ENCODE peak calls at places on chromosomes 5 and 9, in six cellular contexts. Z is CD8-positive, alpha-beta T cell; K is substantia nigra; Y is aorta; R is MM.1S; O is CD8-positive, alpha-beta memory T cell. Q is an unnamed sample.

GRCh38 chr5:162154242-162154641 is 86.7 kb downstream of the GABRG2 start:
- DNase-seq in Y (no peak), O (no peak), Z (no peak), K (no peak), R (no peak), Q (no peak)

GRCh38 chr9:38343552-38343951 is 49.0 kb upstream of the ALDH1B1 start:
- DNase-seq in O (no peak), K (no peak), Y (no peak), R (no peak), Z (no peak), Q (no peak)

GRCh38 chr9:108521063-108521462 is 334.7 kb downstream of the ACTL7B start:
- DNase-seq in O (no peak), R (no peak), Z (no peak), K (no peak), Y (no peak), Q (no peak)

GRCh38 chr9:81879501-81879916 is 48.7 kb upstream of the SPATA31D4 start:
- DNase-seq in R (no peak), O (no peak), K (no peak), Y (no peak), Z (no peak), Q (no peak)

GRCh38 chr5:31346896-31347557 is 153.5 kb downstream of the CDH6 start:
- DNase-seq in R (no peak), K (no peak), Y (no peak), O (no peak), Z (no peak), Q (no peak)

GRCh38 chr5:150085191-150085912 is 1.0 kb downstream of the CSF1R start:
- DNase-seq in R (no peak), Z (no peak), K (no peak), Y (no peak), O (no peak), Q (no peak)

GRCh38 chr5:172420215-172420934 is 34.0 kb downstream of the SH3PXD2B start:
- DNase-seq in O (no peak), Z (no peak), K (peak), Y (peak), R (peak), Q (peak)

GRCh38 chr5:6875376-6875775 is 162.1 kb downstream of the TENT4A start:
- DNase-seq in R (no peak), Z (no peak), K (no peak), O (no peak), Y (no peak), Q (no peak)

GRCh38 chr5:122366501-122366900 is 54.5 kb downstream of the SNCAIP start:
- DNase-seq in R (no peak), K (no peak), Z (no peak), O (no peak), Y (no peak), Q (no peak)

GRCh38 chr5:96292582-96293247 is 140.3 kb downstream of the PCSK1 start:
- DNase-seq in K (no peak), Y (no peak), Z (no peak), R (no peak), O (no peak), Q (no peak)

GRCh38 chr5:582936-583635 is 29.1 kb upstream of the CEP72 start:
- DNase-seq in K (no peak), Z (no peak), O (no peak), Y (no peak), R (no peak), Q (no peak)

GRCh38 chr9:717722-718121 is 123.8 kb upstream of the DMRT1 start:
- DNase-seq in O (no peak), Z (no peak), K (no peak), R (no peak), Y (no peak), Q (no peak)

GRCh38 chr5:106116682-106117081 is 1554.1 kb downstream of the EFNA5 start:
- DNase-seq in R (no peak), Z (no peak), Y (no peak), K (no peak), O (no peak), Q (no peak)

GRCh38 chr9:34503406-34503805 is 19.4 kb downstream of the ENHO start:
- DNase-seq in Z (no peak), K (no peak), Y (no peak), O (no peak), R (no peak), Q (no peak)

GRCh38 chr5:175847503-175847902 is 23.9 kb upstream of the CPLX2 start:
- DNase-seq in Z (no peak), R (no peak), Y (no peak), K (no peak), O (no peak), Q (no peak)

GRCh38 chr9:89677696-89678393 is 73.0 kb downstream of the GADD45G start:
- DNase-seq in Y (peak), Z (no peak), O (no peak), R (no peak), K (no peak), Q (peak)

GRCh38 chr5:20286512-20286911 is 298.5 kb upstream of the CDH18 start:
- DNase-seq in Y (no peak), R (no peak), O (no peak), K (no peak), Z (no peak), Q (no peak)

GRCh38 chr5:150658121-150658520 is 2.9 kb upstream of the MYOZ3 start:
- DNase-seq in Z (no peak), O (no peak), Y (no peak), K (no peak), R (no peak), Q (no peak)

GRCh38 chr9:20884985-20885593 is 146.4 kb downstream of the HACD4 start:
- DNase-seq in K (no peak), Z (peak), Y (peak), R (peak), O (peak), Q (no peak)

GRCh38 chr9:14098102-14098501 is 215.8 kb downstream of the NFIB start:
- DNase-seq in Z (no peak), O (no peak), R (no peak), Y (no peak), K (no peak), Q (no peak)

GRCh38 chr5:39880985-39881384 is 456.2 kb upstream of the DAB2 start:
- DNase-seq in O (no peak), K (no peak), Y (no peak), Z (no peak), R (no peak), Q (no peak)

GRCh38 chr9:33924978-33925797 is 108.2 kb downstream of the UBE2R2 start:
- DNase-seq in R (peak), O (no peak), K (no peak), Z (no peak), Y (peak), Q (peak)

GRCh38 chr5:170623576-170624181 is 119.9 kb downstream of the KCNIP1 start:
- DNase-seq in Y (no peak), O (no peak), R (peak), K (no peak), Z (no peak), Q (no peak)

GRCh38 chr9:129133067-129133466 is 21.9 kb downstream of the PTPA start:
- DNase-seq in O (no peak), K (no peak), R (no peak), Z (no peak), Y (no peak), Q (no peak)

GRCh38 chr9:87383341-87384150 is 114.1 kb upstream of the DAPK1 start:
- DNase-seq in Y (no peak), R (no peak), K (no peak), Z (no peak), O (no peak), Q (no peak)

DNA sequence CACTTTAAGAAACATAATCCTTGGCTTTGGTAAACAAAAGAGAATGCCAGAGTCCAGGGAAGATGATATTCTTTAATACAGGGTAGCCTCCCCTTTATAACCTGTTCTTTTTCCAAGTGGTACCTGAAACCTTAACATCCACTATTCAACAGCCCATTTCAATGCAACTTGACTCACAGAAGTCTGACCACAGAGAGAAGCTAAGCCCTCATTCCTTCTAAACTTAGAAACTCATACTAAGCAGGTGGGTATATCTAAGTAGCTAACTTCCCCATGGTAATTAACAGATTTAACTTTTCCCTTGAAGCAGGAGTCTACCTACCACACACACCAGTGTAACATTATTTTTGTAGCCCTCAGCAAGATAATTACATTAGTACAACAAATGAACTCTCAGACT is 91.9 kb downstream of the CEMIP2 start:
- DNase-seq in K (no peak), Y (no peak), O (no peak), Z (no peak), R (peak), Q (no peak)
- H3K27ac ChIP-seq in K (no peak), Y (no peak), O (no peak), Z (no peak), R (peak), Q (no peak)

GRCh38 chr9:115593587-115594091 is 475.7 kb upstream of the TNC start:
- DNase-seq in R (peak), K (no peak), O (no peak), Y (no peak), Z (no peak), Q (no peak)
- H3K27ac ChIP-seq in R (no peak), K (no peak), O (no peak), Y (no peak), Z (no peak), Q (no peak)

DNA sequence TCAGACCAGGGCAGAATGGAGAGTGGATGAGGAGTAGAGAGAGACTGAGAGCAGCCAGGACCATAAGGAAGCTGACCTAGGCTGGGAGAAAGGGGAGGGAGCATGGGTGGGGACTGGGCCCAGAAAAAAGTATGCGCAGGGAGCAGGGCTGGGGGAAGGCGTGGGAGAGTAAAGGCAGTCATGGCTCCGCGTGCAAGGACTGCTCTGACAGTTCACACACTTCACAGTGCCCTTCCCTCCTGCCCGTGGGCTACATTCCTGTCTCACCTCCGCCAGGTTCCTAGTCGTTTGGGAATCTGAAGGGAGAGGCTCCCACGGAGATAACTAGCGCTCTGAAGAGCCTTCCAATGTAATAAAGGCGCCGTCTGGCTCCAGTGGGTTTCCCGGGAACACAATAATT is 39.6 kb downstream of the TTLL11 start:
- DNase-seq in R (no peak), Z (no peak), K (no peak), O (no peak), Y (no peak), Q (no peak)
- H3K27ac ChIP-seq in R (no peak), Z (no peak), K (peak), O (no peak), Y (no peak), Q (no peak)

DNA sequence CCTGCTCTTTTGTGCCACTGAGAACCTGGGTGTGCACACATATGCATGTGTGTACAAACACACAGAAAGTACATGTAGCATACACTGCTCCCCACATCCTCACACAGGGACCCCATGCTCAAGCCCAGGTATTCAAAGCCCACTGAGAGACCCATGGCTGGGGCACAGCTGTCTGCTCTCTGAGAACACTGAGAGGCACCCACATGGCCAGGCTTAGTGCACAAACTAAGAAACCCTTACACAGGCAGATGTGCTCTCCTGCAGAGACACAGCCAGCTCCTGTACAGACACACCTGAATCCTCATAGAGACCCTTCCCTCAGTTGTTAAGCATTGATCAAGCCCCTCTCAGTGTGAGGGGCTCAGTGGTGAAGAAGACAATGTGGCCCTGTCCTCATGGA is 92.5 kb downstream of the CACNA1B start:
- DNase-seq in Y (no peak), K (no peak), O (no peak), R (no peak), Z (no peak), Q (no peak)
- H3K27ac ChIP-seq in Y (no peak), K (no peak), O (no peak), R (no peak), Z (no peak), Q (no peak)

GRCh38 chr9:31824860-31825259 is 559.6 kb upstream of the ACO1 start:
- DNase-seq in R (no peak), K (no peak), Z (no peak), O (no peak), Y (no peak), Q (no peak)
- H3K27ac ChIP-seq in R (no peak), K (no peak), Z (no peak), O (no peak), Y (no peak), Q (no peak)

DNA sequence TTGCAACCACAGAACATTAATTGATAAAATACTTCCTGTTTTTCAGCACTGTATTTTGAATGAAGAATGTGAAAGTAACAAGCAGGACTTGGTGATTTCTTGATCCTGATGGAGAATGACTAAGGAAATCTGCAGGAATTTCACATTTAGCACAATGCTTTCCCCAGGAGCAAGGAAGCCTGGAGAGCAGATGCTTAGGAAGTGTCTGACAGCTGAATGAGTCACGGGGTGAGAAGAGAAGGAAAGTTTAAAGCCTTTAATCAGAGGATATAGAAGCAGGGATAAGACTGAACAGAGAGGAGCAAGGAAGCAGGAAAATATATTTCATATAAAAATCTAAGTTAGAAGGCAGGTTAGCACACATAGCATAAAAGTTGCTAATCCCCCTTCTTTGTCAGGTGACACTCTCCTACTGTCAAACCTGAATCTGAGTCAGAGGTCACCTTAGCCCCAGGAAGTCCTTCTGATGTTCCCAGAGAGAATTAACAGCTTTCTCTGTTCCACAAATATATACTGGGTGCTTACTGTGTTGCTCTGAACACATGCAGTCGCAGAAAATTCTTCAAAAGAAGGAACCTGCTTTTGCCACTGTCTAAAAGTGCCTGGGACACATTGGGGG is 59.7 kb downstream of the GNA14 start:
- DNase-seq in Y (no peak), Z (no peak), R (no peak), K (no peak), O (no peak), Q (peak)
- H3K27ac ChIP-seq in Y (no peak), Z (no peak), R (no peak), K (no peak), O (no peak), Q (no peak)

Q was measured in caudate nucleus.